ENCODE peak calls at places on chromosomes 11 and 22, in four cellular contexts. Q is HepG2, M is GM12878, Z is K562. J is an unnamed sample. For H3K4me1, the result is how much of the 10 kb centered on the place peaks cover.

GRCh38 chr11:9263840-9264380 is 1.2 kb downstream of the DENND5A start:
- DNase-seq in Q (peak), M (peak), Z (peak), J (peak)

GRCh38 chr11:23123766-23124165 is 263.5 kb upstream of the CCDC179 start:
- DNase-seq in Q (no peak), M (no peak), Z (no peak), J (no peak)

GRCh38 chr11:64802370-64803162 is 448 bp downstream of the MAP4K2 start:
- DNase-seq in Q (no peak), M (no peak), Z (no peak), J (no peak)

GRCh38 chr22:29517215-29517908 is 36.2 kb downstream of the THOC5 start:
- DNase-seq in Q (no peak), M (no peak), Z (no peak), J (no peak)

GRCh38 chr11:17063171-17064002 is 14.1 kb downstream of the RPS13 start:
- DNase-seq in Q (peak), M (peak), Z (peak), J (peak)

GRCh38 chr22:49024775-49025440 is 802.8 kb downstream of the BRD1 start:
- DNase-seq in Q (no peak), M (no peak), Z (no peak), J (no peak)

GRCh38 chr11:13535819-13536218 is 40.0 kb upstream of the PTH start:
- DNase-seq in Q (peak), M (no peak), Z (peak), J (no peak)

GRCh38 chr11:86952933-86953637 is 2.1 kb downstream of the FZD4 start:
- DNase-seq in Q (no peak), M (no peak), Z (no peak), J (no peak)

GRCh38 chr11:11035331-11035730 is 177.5 kb upstream of the ZBED5 start:
- DNase-seq in Q (no peak), M (no peak), Z (no peak), J (no peak)

GRCh38 chr22:45817705-45818104 is 146.1 kb downstream of the ATXN10 start:
- DNase-seq in Q (no peak), M (no peak), Z (no peak), J (no peak)

GRCh38 chr11:967995-968751 is 42.5 kb downstream of the AP2A2 start:
- DNase-seq in Q (no peak), M (no peak), Z (no peak), J (no peak)

GRCh38 chr11:129658558-129658882 is 157.1 kb upstream of the TMEM45B start:
- DNase-seq in Q (no peak), M (no peak), Z (no peak), J (peak)

DNA sequence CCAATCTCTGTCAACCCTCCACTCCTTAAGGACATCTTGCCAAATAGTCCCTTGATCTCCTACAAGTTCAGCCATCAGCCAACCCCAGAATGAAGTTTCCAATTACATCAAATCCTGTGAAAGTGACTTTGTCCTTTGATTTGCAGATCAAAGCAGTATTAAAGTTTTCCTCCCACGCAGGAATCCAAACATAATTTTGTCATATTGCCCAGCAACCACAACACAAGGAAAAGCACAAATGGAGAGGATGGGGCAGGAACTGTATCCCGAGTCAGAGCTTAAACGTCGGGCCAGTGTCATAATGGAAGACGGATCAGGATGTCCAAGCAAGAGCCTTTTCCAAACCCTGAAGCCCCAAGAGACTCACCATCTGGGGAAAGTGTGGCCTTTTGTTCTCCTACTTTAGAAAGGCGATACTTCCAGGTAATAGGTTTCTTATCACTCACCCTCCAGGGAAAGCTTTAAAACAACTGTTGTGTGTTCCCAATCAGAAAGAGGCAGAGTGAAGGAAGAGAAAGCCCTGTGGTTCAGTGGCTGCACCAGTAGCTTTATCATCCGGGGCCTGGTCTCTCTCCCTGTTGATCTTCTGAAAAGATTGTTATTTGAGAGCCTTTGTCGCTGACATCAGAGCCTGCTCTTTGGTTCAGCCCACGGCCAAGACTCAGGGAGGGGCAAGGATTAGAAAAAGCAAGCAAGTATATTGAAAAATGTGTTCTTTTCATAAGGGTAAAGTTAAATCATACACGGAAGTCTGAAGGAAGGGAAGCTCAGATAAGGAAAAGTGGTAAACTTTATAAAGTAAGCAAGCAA is 41.7 kb downstream of the EXPH5 start:
- DNase-seq in Q (no peak), M (no peak), Z (peak), J (no peak)
- TF ChIP-seq ESRRA in Q (no peak), M (no peak), Z (no peak), J (no peak)

GRCh38 chr22:36395061-36395849 is 7.5 kb upstream of the MYH9 start:
- DNase-seq in Q (no peak), M (no peak), Z (no peak), J (no peak)

GRCh38 chr22:36398602-36399472 is 11.1 kb upstream of the MYH9 start:
- DNase-seq in Q (peak), M (no peak), Z (no peak), J (no peak)

GRCh38 chr22:36397767-36398093 is 10.0 kb upstream of the MYH9 start:
- DNase-seq in Q (no peak), M (no peak), Z (no peak), J (no peak)

GRCh38 chr22:36397081-36397766 is 9.5 kb upstream of the MYH9 start:
- DNase-seq in Q (peak), M (no peak), Z (no peak), J (peak)

GRCh38 chr22:36395922-36396321 is 8.2 kb upstream of the MYH9 start:
- DNase-seq in Q (peak), M (no peak), Z (no peak), J (peak)
- H3K4me1 ChIP-seq in Q (half or more), M (under half), Z (under half), J (half or more)

GRCh38 chr11:117861151-117862018 is 15.1 kb downstream of the FXYD6 start:
- DNase-seq in Q (no peak), M (no peak), Z (peak), J (no peak)
- TF ChIP-seq ESRRA in Q (no peak), M (no peak), Z (no peak), J (no peak)

GRCh38 chr11:117441146-117441975 is 113.7 kb downstream of the CEP164 start:
- DNase-seq in Q (no peak), M (no peak), Z (no peak), J (no peak)
- H3K4me1 ChIP-seq in Q (under half), M (under half), Z (under half), J (under half)

GRCh38 chr22:19961201-19961580 is 19.6 kb upstream of the TXNRD2 start:
- DNase-seq in Q (no peak), M (no peak), Z (no peak), J (no peak)
- TF ChIP-seq ESRRA in Q (no peak), M (no peak), Z (no peak), J (no peak)